ENCODE peak calls at places on chromosomes 16 and 17, in six cellular contexts. Z, D, N, T, U and E are unnamed samples.

GRCh38 chr17:74076446-74076845 is 127.0 kb upstream of the RPL38 start:
- DNase-seq in Z (no peak), D (no peak), N (no peak), T (no peak), U (no peak), E (no peak)

GRCh38 chr17:81939881-81940385 is 2.8 kb upstream of the PYCR1 start:
- DNase-seq in Z (no peak), D (no peak), N (no peak), T (no peak), U (no peak), E (no peak)

GRCh38 chr17:32746698-32747097 is 130.2 kb downstream of the MYO1D start:
- DNase-seq in Z (no peak), D (no peak), N (peak; percentile 3), T (no peak), U (peak; percentile 71), E (no peak)

GRCh38 chr17:33945641-33946546 is 309.2 kb upstream of the CCL2 start:
- DNase-seq in Z (no peak), D (no peak), N (no peak), T (no peak), U (no peak), E (no peak)

GRCh38 chr17:66466933-66467367 is 164.5 kb downstream of the PRKCA start:
- DNase-seq in Z (no peak), D (no peak), N (peak; percentile 92), T (peak; percentile 93), U (peak; percentile 99), E (no peak)

GRCh38 chr17:41178341-41178740 is 320 bp upstream of the KRTAP4-2 start:
- DNase-seq in Z (no peak), D (no peak), N (no peak), T (no peak), U (no peak), E (no peak)

GRCh38 chr16:87765473-87765775 is 362 bp downstream of the KLHDC4 start:
- DNase-seq in Z (no peak), D (no peak), N (peak; percentile 32), T (no peak), U (no peak), E (no peak)

GRCh38 chr16:3112881-3113574 is 642 bp downstream of the ZNF205 start:
- DNase-seq in Z (no peak), D (no peak), N (no peak), T (no peak), U (peak; percentile 45), E (peak; percentile 36)

GRCh38 chr17:16954541-16954940 is 17.4 kb downstream of the TNFRSF13B start:
- DNase-seq in Z (no peak), D (no peak), N (no peak), T (no peak), U (no peak), E (no peak)

GRCh38 chr17:27430882-27431491 is 25.3 kb upstream of the KSR1 start:
- DNase-seq in Z (peak; percentile 20), D (no peak), N (peak; percentile 48), T (no peak), U (peak; percentile 61), E (no peak)

GRCh38 chr17:49210158-49211029 is at the start of the genes ABI3 and GNGT2:
- DNase-seq in Z (no peak), D (no peak), N (no peak), T (no peak), U (peak; percentile 48), E (peak; percentile 83)

GRCh38 chr16:19753815-19754643 is 36.0 kb downstream of the IQCK start:
- DNase-seq in Z (no peak), D (no peak), N (no peak), T (no peak), U (peak; percentile 87), E (no peak)

GRCh38 chr16:56355221-56355620 is 70.1 kb downstream of the AMFR start:
- DNase-seq in Z (no peak), D (peak; percentile 4), N (no peak), T (no peak), U (no peak), E (peak; percentile 24)

GRCh38 chr17:50557265-50558029 is 3.1 kb upstream of the CACNA1G start:
- DNase-seq in Z (no peak), D (no peak), N (no peak), T (no peak), U (no peak), E (no peak)

GRCh38 chr17:78789663-78790181 is 7.6 kb upstream of the CYTH1 start:
- DNase-seq in Z (no peak), D (no peak), N (no peak), T (no peak), U (peak; percentile 63), E (peak; percentile 85)

GRCh38 chr16:11076259-11077018 is 132.1 kb downstream of the CLEC16A start:
- DNase-seq in Z (peak; percentile 24), D (no peak), N (no peak), T (no peak), U (no peak), E (no peak)

GRCh38 chr16:4465977-4466779 is 8.2 kb downstream of the NMRAL1 start:
- DNase-seq in Z (no peak), D (no peak), N (no peak), T (no peak), U (peak; percentile 13), E (no peak)

GRCh38 chr17:39225974-39226683 is 384 bp upstream of the STAC2 start:
- DNase-seq in Z (peak; percentile 98), D (no peak), N (no peak), T (no peak), U (peak; percentile 52), E (peak; percentile 95)

GRCh38 chr16:85229869-85230416 is 117.7 kb upstream of the CIBAR2 start:
- DNase-seq in Z (peak; percentile 57), D (no peak), N (no peak), T (no peak), U (no peak), E (no peak)

GRCh38 chr17:77320501-77321256 is 179.9 kb downstream of the SEC14L1 start:
- DNase-seq in Z (no peak), D (no peak), N (no peak), T (no peak), U (peak; percentile 36), E (peak; percentile 84)

GRCh38 chr17:63356275-63356905 is 89.7 kb downstream of the CYB561 start:
- DNase-seq in Z (no peak), D (no peak), N (peak; percentile 46), T (peak; percentile 24), U (peak; percentile 87), E (no peak)

GRCh38 chr17:59332890-59333377 is 1.5 kb downstream of the YPEL2 start:
- DNase-seq in Z (no peak), D (no peak), N (no peak), T (no peak), U (peak; percentile 54), E (no peak)

GRCh38 chr16:87233928-87234327 is 83.3 kb downstream of the C16orf95 start:
- DNase-seq in Z (peak; percentile 37), D (no peak), N (no peak), T (no peak), U (peak; percentile 57), E (no peak)

GRCh38 chr16:4347765-4348509 is 3.2 kb downstream of the PAM16 start:
- DNase-seq in Z (no peak), D (no peak), N (no peak), T (no peak), U (no peak), E (no peak)

GRCh38 chr17:79948918-79949645 is 86.6 kb downstream of the TBC1D16 start:
- DNase-seq in Z (peak; percentile 51), D (no peak), N (no peak), T (no peak), U (no peak), E (peak; percentile 60)

GRCh38 chr17:76437467-76438402 is 15.2 kb downstream of the UBE2O start:
- DNase-seq in Z (no peak), D (no peak), N (no peak), T (no peak), U (no peak), E (no peak)

GRCh38 chr16:11100239-11100750 is 155.7 kb downstream of the SOCS1 start:
- DNase-seq in Z (peak; percentile 70), D (no peak), N (no peak), T (no peak), U (peak; percentile 93), E (no peak)

GRCh38 chr17:4540224-4541040 is 14.8 kb downstream of the MYBBP1A start:
- DNase-seq in Z (no peak), D (no peak), N (no peak), T (no peak), U (no peak), E (peak; percentile 79)

GRCh38 chr16:21283521-21284289 is 5.6 kb upstream of the CRYM start:
- DNase-seq in Z (peak; percentile 90), D (no peak), N (no peak), T (no peak), U (peak; percentile 29), E (no peak)

GRCh38 chr16:89431616-89432015 is 58.7 kb downstream of the ANKRD11 start:
- DNase-seq in Z (no peak), D (no peak), N (no peak), T (no peak), U (no peak), E (no peak)

GRCh38 chr16:70523013-70523620 is at the start of gene COG4:
- DNase-seq in Z (peak; percentile 94), D (peak; percentile 64), N (peak; percentile 89), T (no peak), U (peak; percentile 83), E (peak; percentile 95)

DNA sequence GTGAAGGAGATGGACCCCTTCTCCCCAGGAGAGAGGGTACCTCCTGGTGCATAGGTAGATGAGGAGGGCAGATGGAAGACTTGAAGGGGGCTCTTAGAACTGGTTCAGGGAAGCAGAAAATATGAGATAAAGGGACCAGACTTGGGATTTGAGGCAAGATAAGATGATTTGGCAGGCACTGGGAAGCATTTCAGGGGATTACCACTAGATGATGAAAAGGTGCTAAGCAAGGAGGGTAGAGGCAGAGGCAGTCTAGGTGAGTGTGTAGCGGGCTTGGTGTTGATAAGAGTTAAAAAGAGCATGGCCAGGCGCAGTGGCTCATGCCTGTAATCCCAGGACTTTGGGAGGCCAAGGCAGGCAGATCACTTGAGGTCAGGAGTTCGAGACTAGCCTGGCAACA is 14.4 kb downstream of the SLC9A5 start:
- DNase-seq in Z (no peak), D (no peak), N (no peak), T (no peak), U (no peak), E (no peak)
- TF ChIP-seq CTCF in Z (no peak), D (no peak), N (no peak), T (no peak), U (no peak), E (no peak)

GRCh38 chr17:42980766-42981397 is 517 bp downstream of the RUNDC1 start:
- DNase-seq in Z (peak; percentile 78), D (no peak), N (peak; percentile 65), T (no peak), U (peak; percentile 56), E (peak; percentile 78)
- TF ChIP-seq CTCF in Z (peak; percentile 32), D (no peak), N (peak; percentile 33), T (no peak), U (no peak), E (no peak)

GRCh38 chr16:27195068-27195741 is 8.1 kb upstream of the KDM8 start:
- DNase-seq in Z (no peak), D (no peak), N (peak; percentile 75), T (no peak), U (no peak), E (no peak)
- TF ChIP-seq CTCF in Z (no peak), D (no peak), N (no peak), T (no peak), U (no peak), E (no peak)

DNA sequence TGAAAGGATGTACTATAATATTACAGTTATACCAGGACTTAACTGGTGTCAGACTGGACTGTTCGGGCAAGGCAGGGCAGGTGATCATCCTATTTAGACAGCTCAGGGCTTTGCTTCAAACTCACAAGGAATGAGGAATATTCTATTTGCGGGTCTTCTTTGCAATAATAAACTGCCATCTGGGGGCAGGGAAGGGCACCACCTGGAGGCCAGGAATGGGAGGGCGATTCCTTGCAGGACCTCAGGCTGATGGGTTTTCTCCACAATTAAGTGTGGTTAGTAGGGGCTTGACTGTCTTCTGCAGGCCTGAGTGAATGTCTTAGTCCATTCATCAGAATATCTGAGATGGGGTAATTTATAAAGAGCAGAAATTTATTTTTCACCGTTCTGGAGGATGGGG is 424.1 kb downstream of the CA10 start:
- DNase-seq in Z (peak; percentile 29), D (no peak), N (peak; percentile 30), T (no peak), U (no peak), E (no peak)
- TF ChIP-seq CTCF in Z (peak; percentile 58), D (peak; percentile 9), N (no peak), T (peak; percentile 53), U (peak; percentile 13), E (peak; percentile 36)